ENCODE peak calls at places on chromosomes 3 and 15, in ten cellular contexts. C, B, W, N, P, H, O, X, E and Z are unnamed samples.

GRCh38 chr3:156892701-156893100 is 66.5 kb downstream of the LEKR1 start:
- DNase-seq in C (no peak), B (no peak), W (peak), N (no peak), P (no peak), H (no peak), O (no peak), X (no peak), E (peak), Z (peak)

GRCh38 chr15:69643971-69644370 is 191.4 kb downstream of the RPLP1 start:
- DNase-seq in C (no peak), B (no peak), W (no peak), N (no peak), P (no peak), H (no peak), O (no peak), X (no peak), E (no peak), Z (no peak)

GRCh38 chr3:45509038-45509767 is 85.3 kb upstream of the LIMD1 start:
- DNase-seq in C (no peak), B (no peak), W (peak), N (no peak), P (no peak), H (no peak), O (no peak), X (peak), E (peak), Z (no peak)

GRCh38 chr3:150721285-150722130 is 17.8 kb upstream of the ERICH6 start:
- DNase-seq in C (peak), B (no peak), W (peak), N (no peak), P (peak), H (peak), O (no peak), X (peak), E (peak), Z (peak)

GRCh38 chr3:76487446-76487845 is 552.5 kb upstream of the ROBO2 start:
- DNase-seq in C (no peak), B (no peak), W (peak), N (no peak), P (no peak), H (no peak), O (no peak), X (no peak), E (peak), Z (no peak)

GRCh38 chr3:181756645-181757044 is 44.9 kb downstream of the SOX2 start:
- DNase-seq in C (no peak), B (no peak), W (no peak), N (no peak), P (no peak), H (no peak), O (no peak), X (no peak), E (no peak), Z (no peak)

GRCh38 chr3:11240496-11240895 is 31.7 kb upstream of the ATG7 start:
- DNase-seq in C (no peak), B (no peak), W (no peak), N (no peak), P (no peak), H (no peak), O (no peak), X (no peak), E (no peak), Z (no peak)

GRCh38 chr3:3259181-3259580 is 79.7 kb upstream of the CRBN start:
- DNase-seq in C (no peak), B (no peak), W (no peak), N (no peak), P (no peak), H (peak), O (no peak), X (no peak), E (no peak), Z (no peak)

GRCh38 chr3:1092771-1093170 is at the start of gene CNTN6:
- DNase-seq in C (no peak), B (no peak), W (no peak), N (no peak), P (no peak), H (no peak), O (no peak), X (no peak), E (no peak), Z (no peak)

GRCh38 chr3:157070600-157070999 is 89.3 kb downstream of the CCNL1 start:
- DNase-seq in C (no peak), B (no peak), W (peak), N (no peak), P (no peak), H (no peak), O (no peak), X (no peak), E (no peak), Z (peak)

GRCh38 chr3:8555705-8556314 is 54.2 kb downstream of the LMCD1 start:
- DNase-seq in C (no peak), B (no peak), W (no peak), N (no peak), P (no peak), H (no peak), O (no peak), X (no peak), E (no peak), Z (no peak)

GRCh38 chr3:17039579-17039978 is 154.8 kb downstream of the PLCL2 start:
- DNase-seq in C (no peak), B (no peak), W (peak), N (no peak), P (peak), H (no peak), O (no peak), X (no peak), E (peak), Z (peak)

GRCh38 chr3:45943207-45943846 is at the start of gene CXCR6:
- DNase-seq in C (no peak), B (peak), W (peak), N (peak), P (no peak), H (no peak), O (no peak), X (no peak), E (no peak), Z (no peak)

GRCh38 chr15:90062023-90062728 is 40.1 kb downstream of the IDH2 start:
- DNase-seq in C (no peak), B (peak), W (no peak), N (no peak), P (no peak), H (no peak), O (no peak), X (no peak), E (no peak), Z (no peak)

GRCh38 chr3:196634851-196635250 is 4.6 kb upstream of the NRROS start:
- DNase-seq in C (no peak), B (no peak), W (no peak), N (no peak), P (no peak), H (no peak), O (no peak), X (no peak), E (no peak), Z (no peak)

GRCh38 chr3:43417133-43417532 is 130.8 kb downstream of the SNRK start:
- DNase-seq in C (no peak), B (no peak), W (no peak), N (no peak), P (no peak), H (no peak), O (no peak), X (no peak), E (no peak), Z (no peak)

GRCh38 chr15:76285241-76285825 is 25.9 kb downstream of the ETFA start:
- DNase-seq in C (no peak), B (no peak), W (peak), N (no peak), P (peak), H (peak), O (no peak), X (no peak), E (peak), Z (peak)

GRCh38 chr15:101138913-101139880 is 112.7 kb downstream of the CHSY1 start:
- DNase-seq in C (no peak), B (peak), W (no peak), N (no peak), P (no peak), H (no peak), O (no peak), X (no peak), E (peak), Z (no peak)

GRCh38 chr3:168417016-168417415 is 321.3 kb upstream of the GOLIM4 start:
- DNase-seq in C (no peak), B (no peak), W (no peak), N (no peak), P (no peak), H (peak), O (no peak), X (no peak), E (no peak), Z (no peak)

GRCh38 chr15:91694829-91695205 is 158.7 kb upstream of the SLCO3A1 start:
- DNase-seq in C (no peak), B (peak), W (peak), N (peak), P (no peak), H (peak), O (peak), X (no peak), E (peak), Z (no peak)

GRCh38 chr3:54062546-54062945 is 59.8 kb upstream of the CACNA2D3 start:
- DNase-seq in C (no peak), B (no peak), W (no peak), N (no peak), P (no peak), H (no peak), O (no peak), X (no peak), E (no peak), Z (no peak)

GRCh38 chr15:101401286-101401685 is 88.2 kb downstream of the PCSK6 start:
- DNase-seq in C (no peak), B (no peak), W (no peak), N (no peak), P (no peak), H (no peak), O (no peak), X (no peak), E (no peak), Z (no peak)

GRCh38 chr3:65953881-65954733 is 84.6 kb downstream of the MAGI1 start:
- DNase-seq in C (no peak), B (peak), W (no peak), N (no peak), P (no peak), H (peak), O (no peak), X (no peak), E (no peak), Z (peak)

GRCh38 chr3:99781761-99782160 is 35.9 kb upstream of the CMSS1 start:
- DNase-seq in C (no peak), B (no peak), W (peak), N (no peak), P (no peak), H (no peak), O (no peak), X (no peak), E (peak), Z (no peak)

GRCh38 chr15:64067564-64068030 is 21.3 kb upstream of the DAPK2 start:
- DNase-seq in C (peak), B (peak), W (peak), N (peak), P (peak), H (peak), O (peak), X (peak), E (peak), Z (peak)

GRCh38 chr3:182500294-182500693 is 293.0 kb upstream of the ATP11B start:
- DNase-seq in C (no peak), B (no peak), W (no peak), N (no peak), P (no peak), H (no peak), O (no peak), X (no peak), E (no peak), Z (no peak)

GRCh38 chr3:194555175-194556062 is 68.6 kb upstream of the ATP13A3 start:
- DNase-seq in C (no peak), B (no peak), W (no peak), N (no peak), P (no peak), H (no peak), O (no peak), X (no peak), E (no peak), Z (no peak)

GRCh38 chr3:156769661-156770654 is 56.2 kb upstream of the LEKR1 start:
- DNase-seq in C (no peak), B (no peak), W (peak), N (no peak), P (no peak), H (no peak), O (no peak), X (no peak), E (no peak), Z (no peak)

GRCh38 chr3:23969393-23969792 is 24.3 kb downstream of the NR1D2 start:
- DNase-seq in C (no peak), B (no peak), W (no peak), N (no peak), P (no peak), H (no peak), O (no peak), X (no peak), E (no peak), Z (no peak)

GRCh38 chr3:65742914-65743313 is 295.8 kb downstream of the MAGI1 start:
- DNase-seq in C (no peak), B (no peak), W (peak), N (no peak), P (no peak), H (no peak), O (no peak), X (no peak), E (peak), Z (no peak)

GRCh38 chr15:88491158-88491557 is 23.6 kb downstream of the MRPS11 start:
- DNase-seq in C (no peak), B (no peak), W (no peak), N (no peak), P (no peak), H (no peak), O (no peak), X (no peak), E (no peak), Z (no peak)

GRCh38 chr3:174498638-174499037 is 360.5 kb upstream of the NAALADL2 start:
- DNase-seq in C (no peak), B (no peak), W (peak), N (no peak), P (no peak), H (no peak), O (no peak), X (no peak), E (peak), Z (peak)

GRCh38 chr15:71254503-71254902 is 139.2 kb downstream of the THSD4 start:
- DNase-seq in C (no peak), B (no peak), W (no peak), N (no peak), P (no peak), H (no peak), O (no peak), X (no peak), E (no peak), Z (no peak)

GRCh38 chr15:60184579-60184978 is 180.5 kb downstream of the FOXB1 start:
- DNase-seq in C (no peak), B (no peak), W (peak), N (no peak), P (no peak), H (no peak), O (no peak), X (no peak), E (peak), Z (no peak)

GRCh38 chr3:4827767-4828166 is 151.5 kb upstream of the BHLHE40 start:
- DNase-seq in C (no peak), B (no peak), W (peak), N (no peak), P (no peak), H (no peak), O (no peak), X (no peak), E (no peak), Z (no peak)

GRCh38 chr3:101384426-101384825 is 64.1 kb upstream of the IMPG2 start:
- DNase-seq in C (no peak), B (no peak), W (no peak), N (no peak), P (no peak), H (no peak), O (no peak), X (no peak), E (no peak), Z (no peak)

GRCh38 chr15:50873935-50874353 is 34.5 kb upstream of the AP4E1 start:
- DNase-seq in C (no peak), B (no peak), W (no peak), N (no peak), P (no peak), H (peak), O (no peak), X (peak), E (no peak), Z (no peak)

GRCh38 chr15:66839511-66840112 is 137.6 kb downstream of the SMAD6 start:
- DNase-seq in C (no peak), B (peak), W (peak), N (no peak), P (no peak), H (no peak), O (no peak), X (no peak), E (no peak), Z (no peak)

GRCh38 chr3:43389388-43390254 is 103.3 kb downstream of the SNRK start:
- DNase-seq in C (peak), B (peak), W (no peak), N (no peak), P (no peak), H (no peak), O (peak), X (no peak), E (peak), Z (peak)